ENCODE peak calls at places on chromosomes 1 and 21, in five cellular contexts. One of them, this sample, is unnamed.

GRCh38 chr1:75529488-75529887 is 81.4 kb downstream of the SLC44A5 start:
- DNase-seq in RWPE1: no peak
- DNase-seq in GM06990: no peak
- DNase-seq in choroid plexus epithelial cell: no peak
- DNase-seq in esophagus squamous epithelium: no peak
- DNase-seq in this sample: no peak

GRCh38 chr21:38297193-38297592 is 40.4 kb downstream of the KCNJ15 start:
- DNase-seq in RWPE1: no peak
- DNase-seq in GM06990: no peak
- DNase-seq in choroid plexus epithelial cell: peak; percentile 45
- DNase-seq in esophagus squamous epithelium: no peak
- DNase-seq in this sample: no peak

GRCh38 chr1:202283379-202283844 is 58.3 kb downstream of the UBE2T start:
- DNase-seq in RWPE1: peak; percentile 100
- DNase-seq in GM06990: no peak
- DNase-seq in choroid plexus epithelial cell: peak; percentile 43
- DNase-seq in esophagus squamous epithelium: no peak
- DNase-seq in this sample: peak; percentile 90

GRCh38 chr1:45023663-45024062 is 11.6 kb downstream of the UROD start:
- DNase-seq in RWPE1: no peak
- DNase-seq in GM06990: no peak
- DNase-seq in choroid plexus epithelial cell: no peak
- DNase-seq in esophagus squamous epithelium: no peak
- DNase-seq in this sample: no peak

GRCh38 chr1:229101011-229101410 is 169.9 kb upstream of the RAB4A start:
- DNase-seq in RWPE1: no peak
- DNase-seq in GM06990: no peak
- DNase-seq in choroid plexus epithelial cell: no peak
- DNase-seq in esophagus squamous epithelium: no peak
- DNase-seq in this sample: no peak

GRCh38 chr1:109649380-109649987 is 6.4 kb upstream of the GSTM4 start:
- DNase-seq in RWPE1: no peak
- DNase-seq in GM06990: no peak
- DNase-seq in choroid plexus epithelial cell: peak; percentile 78
- DNase-seq in esophagus squamous epithelium: no peak
- DNase-seq in this sample: no peak

GRCh38 chr1:246875041-246876026 is 56.4 kb downstream of the AHCTF1 start:
- DNase-seq in RWPE1: peak; percentile 11
- DNase-seq in GM06990: peak; percentile 18
- DNase-seq in choroid plexus epithelial cell: peak; percentile 70
- DNase-seq in esophagus squamous epithelium: no peak
- DNase-seq in this sample: peak; percentile 9

GRCh38 chr21:14259669-14260458 is 43.9 kb downstream of the RBM11 start:
- DNase-seq in RWPE1: peak; percentile 39
- DNase-seq in GM06990: no peak
- DNase-seq in choroid plexus epithelial cell: peak; percentile 81
- DNase-seq in esophagus squamous epithelium: no peak
- DNase-seq in this sample: no peak

GRCh38 chr1:109793486-109794318 is 30.0 kb upstream of the EPS8L3 start:
- DNase-seq in RWPE1: peak; percentile 83
- DNase-seq in GM06990: no peak
- DNase-seq in choroid plexus epithelial cell: peak; percentile 71
- DNase-seq in esophagus squamous epithelium: no peak
- DNase-seq in this sample: no peak

GRCh38 chr1:43908858-43909257 is 24.7 kb upstream of the ARTN start:
- DNase-seq in RWPE1: no peak
- DNase-seq in GM06990: no peak
- DNase-seq in choroid plexus epithelial cell: peak; percentile 50
- DNase-seq in esophagus squamous epithelium: no peak
- DNase-seq in this sample: no peak

GRCh38 chr1:235060607-235061470 is 67.8 kb downstream of the TOMM20 start:
- DNase-seq in RWPE1: no peak
- DNase-seq in GM06990: no peak
- DNase-seq in choroid plexus epithelial cell: no peak
- DNase-seq in esophagus squamous epithelium: no peak
- DNase-seq in this sample: no peak

GRCh38 chr1:24266398-24266941 is 52.7 kb upstream of the GRHL3 start:
- DNase-seq in RWPE1: peak; percentile 46
- DNase-seq in GM06990: no peak
- DNase-seq in choroid plexus epithelial cell: peak; percentile 67
- DNase-seq in esophagus squamous epithelium: no peak
- DNase-seq in this sample: no peak

GRCh38 chr21:45998276-45998701 is 16.7 kb downstream of the COL6A1 start:
- DNase-seq in RWPE1: no peak
- DNase-seq in GM06990: no peak
- DNase-seq in choroid plexus epithelial cell: no peak
- DNase-seq in esophagus squamous epithelium: no peak
- DNase-seq in this sample: no peak

GRCh38 chr1:226678701-226679100 is 60.4 kb downstream of the ITPKB start:
- DNase-seq in RWPE1: no peak
- DNase-seq in GM06990: no peak
- DNase-seq in choroid plexus epithelial cell: no peak
- DNase-seq in esophagus squamous epithelium: no peak
- DNase-seq in this sample: no peak

GRCh38 chr21:42570841-42571387 is 57.3 kb downstream of the SLC37A1 start:
- DNase-seq in RWPE1: no peak
- DNase-seq in GM06990: no peak
- DNase-seq in choroid plexus epithelial cell: no peak
- DNase-seq in esophagus squamous epithelium: no peak
- DNase-seq in this sample: no peak

GRCh38 chr1:203636306-203636705 is 9.7 kb downstream of the ATP2B4 start:
- DNase-seq in RWPE1: peak; percentile 87
- DNase-seq in GM06990: no peak
- DNase-seq in choroid plexus epithelial cell: no peak
- DNase-seq in esophagus squamous epithelium: no peak
- DNase-seq in this sample: no peak

GRCh38 chr1:29673669-29674624 is 437.6 kb downstream of the PTPRU start:
- DNase-seq in RWPE1: no peak
- DNase-seq in GM06990: no peak
- DNase-seq in choroid plexus epithelial cell: no peak
- DNase-seq in esophagus squamous epithelium: no peak
- DNase-seq in this sample: no peak

GRCh38 chr1:20336105-20336605 is 45.5 kb downstream of the VWA5B1 start:
- DNase-seq in RWPE1: no peak
- DNase-seq in GM06990: no peak
- DNase-seq in choroid plexus epithelial cell: no peak
- DNase-seq in esophagus squamous epithelium: no peak
- DNase-seq in this sample: no peak

GRCh38 chr1:12196641-12197482 is 30.1 kb downstream of the TNFRSF1B start:
- DNase-seq in RWPE1: no peak
- DNase-seq in GM06990: no peak
- DNase-seq in choroid plexus epithelial cell: no peak
- DNase-seq in esophagus squamous epithelium: no peak
- DNase-seq in this sample: no peak

GRCh38 chr1:12762766-12763165 is 10.8 kb upstream of the PRAMEF12 start:
- DNase-seq in RWPE1: no peak
- DNase-seq in GM06990: no peak
- DNase-seq in choroid plexus epithelial cell: no peak
- DNase-seq in esophagus squamous epithelium: no peak
- DNase-seq in this sample: no peak

GRCh38 chr1:158154501-158154900 is 26.2 kb upstream of the CD1D start:
- DNase-seq in RWPE1: no peak
- DNase-seq in GM06990: no peak
- DNase-seq in choroid plexus epithelial cell: no peak
- DNase-seq in esophagus squamous epithelium: no peak
- DNase-seq in this sample: no peak

GRCh38 chr1:94258873-94259331 is 21.5 kb upstream of the ARHGAP29 start:
- DNase-seq in RWPE1: peak; percentile 85
- DNase-seq in GM06990: no peak
- DNase-seq in choroid plexus epithelial cell: peak; percentile 95
- DNase-seq in esophagus squamous epithelium: no peak
- DNase-seq in this sample: peak; percentile 71

GRCh38 chr1:153483776-153484175 is 23.3 kb upstream of the S100A7 start:
- DNase-seq in RWPE1: no peak
- DNase-seq in GM06990: no peak
- DNase-seq in choroid plexus epithelial cell: no peak
- DNase-seq in esophagus squamous epithelium: no peak
- DNase-seq in this sample: no peak

GRCh38 chr1:29032839-29033238 is 90.9 kb downstream of the TMEM200B start:
- DNase-seq in RWPE1: no peak
- DNase-seq in GM06990: no peak
- DNase-seq in choroid plexus epithelial cell: no peak
- DNase-seq in esophagus squamous epithelium: no peak
- DNase-seq in this sample: no peak

GRCh38 chr1:202105571-202106339 is 17.0 kb upstream of the GPR37L1 start:
- DNase-seq in RWPE1: peak; percentile 73
- DNase-seq in GM06990: no peak
- DNase-seq in choroid plexus epithelial cell: peak; percentile 67
- DNase-seq in esophagus squamous epithelium: no peak
- DNase-seq in this sample: no peak

GRCh38 chr1:215279682-215280081 is 197.1 kb downstream of the KCNK2 start:
- DNase-seq in RWPE1: no peak
- DNase-seq in GM06990: no peak
- DNase-seq in choroid plexus epithelial cell: no peak
- DNase-seq in esophagus squamous epithelium: no peak
- DNase-seq in this sample: no peak

GRCh38 chr1:59083946-59084865 is 212.7 kb upstream of the FGGY start:
- DNase-seq in RWPE1: no peak
- DNase-seq in GM06990: no peak
- DNase-seq in choroid plexus epithelial cell: peak; percentile 17
- DNase-seq in esophagus squamous epithelium: no peak
- DNase-seq in this sample: no peak

GRCh38 chr1:248618878-248619277 is 16.0 kb downstream of the OR2T11 start:
- DNase-seq in RWPE1: no peak
- DNase-seq in GM06990: no peak
- DNase-seq in choroid plexus epithelial cell: no peak
- DNase-seq in esophagus squamous epithelium: no peak
- DNase-seq in this sample: no peak

GRCh38 chr1:60809204-60809985 is 273.0 kb upstream of the NFIA start:
- DNase-seq in RWPE1: no peak
- DNase-seq in GM06990: no peak
- DNase-seq in choroid plexus epithelial cell: peak; percentile 24
- DNase-seq in esophagus squamous epithelium: no peak
- DNase-seq in this sample: no peak

GRCh38 chr21:31198575-31198974 is 145.5 kb downstream of the TIAM1 start:
- DNase-seq in RWPE1: peak; percentile 49
- DNase-seq in GM06990: no peak
- DNase-seq in choroid plexus epithelial cell: peak; percentile 81
- DNase-seq in esophagus squamous epithelium: no peak
- DNase-seq in this sample: no peak

GRCh38 chr1:155984341-155984740 is 6.0 kb upstream of the ARHGEF2 start:
- DNase-seq in RWPE1: no peak
- DNase-seq in GM06990: no peak
- DNase-seq in choroid plexus epithelial cell: no peak
- DNase-seq in esophagus squamous epithelium: no peak
- DNase-seq in this sample: no peak

DNA sequence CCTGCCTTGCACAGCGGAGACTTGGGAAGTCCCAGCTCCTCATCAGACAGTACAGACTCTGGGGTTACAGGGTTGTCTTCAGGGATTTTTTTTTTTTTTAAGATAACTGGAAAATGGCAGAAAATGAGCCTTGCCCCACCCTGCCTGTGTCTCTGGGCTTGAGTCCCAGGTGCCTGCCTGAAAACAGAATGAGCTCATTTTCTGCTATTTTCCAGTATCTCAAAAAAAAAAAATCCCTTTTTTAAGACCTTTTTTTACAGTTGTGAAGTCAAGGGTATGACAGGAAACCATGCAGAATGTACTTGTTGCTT is 10.1 kb downstream of the SLX9 start:
- DNase-seq in RWPE1: no peak
- DNase-seq in GM06990: no peak
- DNase-seq in choroid plexus epithelial cell: no peak
- DNase-seq in esophagus squamous epithelium: no peak
- DNase-seq in this sample: no peak
- TF ChIP-seq CTCF in RWPE1: no peak
- TF ChIP-seq CTCF in GM06990: no peak
- TF ChIP-seq CTCF in choroid plexus epithelial cell: no peak
- TF ChIP-seq CTCF in esophagus squamous epithelium: no peak
- TF ChIP-seq CTCF in this sample: no peak

GRCh38 chr1:2113620-2114135 is 63.5 kb downstream of the PRKCZ start:
- DNase-seq in RWPE1: no peak
- DNase-seq in GM06990: no peak
- DNase-seq in choroid plexus epithelial cell: no peak
- DNase-seq in esophagus squamous epithelium: no peak
- DNase-seq in this sample: no peak

GRCh38 chr1:2111674-2112035 is 61.4 kb downstream of the PRKCZ start:
- DNase-seq in RWPE1: no peak
- DNase-seq in GM06990: no peak
- DNase-seq in choroid plexus epithelial cell: no peak
- DNase-seq in esophagus squamous epithelium: no peak
- DNase-seq in this sample: no peak

GRCh38 chr1:2110191-2110737 is 60.1 kb downstream of the PRKCZ start:
- DNase-seq in RWPE1: no peak
- DNase-seq in GM06990: no peak
- DNase-seq in choroid plexus epithelial cell: no peak
- DNase-seq in esophagus squamous epithelium: no peak
- DNase-seq in this sample: no peak

GRCh38 chr1:2110738-2111673 is 60.8 kb downstream of the PRKCZ start:
- DNase-seq in RWPE1: no peak
- DNase-seq in GM06990: no peak
- DNase-seq in choroid plexus epithelial cell: no peak
- DNase-seq in esophagus squamous epithelium: no peak
- DNase-seq in this sample: no peak

GRCh38 chr1:2112280-2112701 is 62.1 kb downstream of the PRKCZ start:
- DNase-seq in RWPE1: no peak
- DNase-seq in GM06990: peak; percentile 74
- DNase-seq in choroid plexus epithelial cell: no peak
- DNase-seq in esophagus squamous epithelium: no peak
- DNase-seq in this sample: no peak
- TF ChIP-seq CTCF in RWPE1: no peak
- TF ChIP-seq CTCF in GM06990: no peak
- TF ChIP-seq CTCF in choroid plexus epithelial cell: no peak
- TF ChIP-seq CTCF in esophagus squamous epithelium: no peak
- TF ChIP-seq CTCF in this sample: no peak

GRCh38 chr1:80217377-80217986 is 1211.0 kb upstream of the ADGRL4 start:
- DNase-seq in RWPE1: peak; percentile 27
- DNase-seq in GM06990: no peak
- DNase-seq in choroid plexus epithelial cell: peak; percentile 79
- DNase-seq in esophagus squamous epithelium: no peak
- DNase-seq in this sample: no peak
- TF ChIP-seq CTCF in RWPE1: peak; percentile 84
- TF ChIP-seq CTCF in GM06990: peak; percentile 41
- TF ChIP-seq CTCF in choroid plexus epithelial cell: peak; percentile 71
- TF ChIP-seq CTCF in esophagus squamous epithelium: peak; percentile 43
- TF ChIP-seq CTCF in this sample: peak; percentile 53

GRCh38 chr1:33181038-33181861 is 593 bp downstream of the TRIM62 start:
- DNase-seq in RWPE1: peak; percentile 52
- DNase-seq in GM06990: no peak
- DNase-seq in choroid plexus epithelial cell: peak; percentile 68
- DNase-seq in esophagus squamous epithelium: no peak
- DNase-seq in this sample: no peak
- TF ChIP-seq CTCF in RWPE1: no peak
- TF ChIP-seq CTCF in GM06990: no peak
- TF ChIP-seq CTCF in choroid plexus epithelial cell: no peak
- TF ChIP-seq CTCF in esophagus squamous epithelium: no peak
- TF ChIP-seq CTCF in this sample: no peak

This sample was measured in keratinocyte.